ENCODE peak calls at places on chromosomes 2 and 18, in six cellular contexts. D is naive thymus-derived CD4-positive, alpha-beta T cell; Q is colonic mucosa; M is psoas muscle; B is spleen; H is fibroblast of lung. F is an unnamed sample. For H3K4me1, the result is how much of the 10 kb centered on the place peaks cover.

GRCh38 chr2:118031566-118031965 is 17.7 kb upstream of the CCDC93 start:
- DNase-seq in D (no peak), Q (no peak), M (no peak), B (no peak), H (no peak), F (no peak)

GRCh38 chr2:148927010-148927409 is 52.0 kb downstream of the KIF5C start:
- DNase-seq in D (peak), Q (peak), M (no peak), B (peak), H (no peak), F (no peak)

GRCh38 chr2:11698009-11698922 is 28.3 kb upstream of the NTSR2 start:
- DNase-seq in D (no peak), Q (peak), M (peak), B (peak), H (peak), F (peak)

GRCh38 chr2:237859533-237860272 is at the start of gene RAMP1:
- DNase-seq in D (no peak), Q (no peak), M (no peak), B (peak), H (no peak), F (peak)

GRCh38 chr18:39990540-39990939 is 1964.5 kb upstream of the PIK3C3 start:
- DNase-seq in D (no peak), Q (no peak), M (no peak), B (no peak), H (no peak), F (no peak)

GRCh38 chr2:227826019-227826521 is 12.4 kb downstream of the CCL20 start:
- DNase-seq in D (no peak), Q (peak), M (no peak), B (no peak), H (no peak), F (no peak)

GRCh38 chr2:135876066-135876711 is at the start of gene MCM6:
- DNase-seq in D (peak), Q (peak), M (peak), B (peak), H (peak), F (peak)

GRCh38 chr2:19775315-19775714 is 126.5 kb downstream of the TTC32 start:
- DNase-seq in D (no peak), Q (no peak), M (no peak), B (no peak), H (no peak), F (no peak)

GRCh38 chr2:215724171-215724570 is 288.3 kb upstream of the FN1 start:
- DNase-seq in D (no peak), Q (no peak), M (no peak), B (no peak), H (no peak), F (no peak)

GRCh38 chr18:29309352-29309751 is 1132.4 kb upstream of the CDH2 start:
- DNase-seq in D (no peak), Q (no peak), M (no peak), B (no peak), H (no peak), F (no peak)

GRCh38 chr2:176132397-176133086 is 3.0 kb downstream of the HOXD8 start:
- DNase-seq in D (no peak), Q (no peak), M (no peak), B (no peak), H (peak), F (no peak)

GRCh38 chr2:174796319-174796771 is 32.1 kb upstream of the CHRNA1 start:
- DNase-seq in D (no peak), Q (no peak), M (no peak), B (no peak), H (no peak), F (no peak)

GRCh38 chr18:34720220-34720619 is 10.1 kb downstream of the DTNA start:
- DNase-seq in D (no peak), Q (no peak), M (no peak), B (no peak), H (no peak), F (no peak)
- H3K4me1 ChIP-seq in D (under half), Q (under half), M (under half), B (under half), H (under half), F (under half)

GRCh38 chr2:233385489-233386044 is 31.3 kb downstream of the DGKD start:
- DNase-seq in D (peak), Q (no peak), M (no peak), B (peak), H (peak), F (no peak)
- H3K4me1 ChIP-seq in D (half or more), Q (under half), M (under half), B (half or more), H (under half), F (under half)

GRCh38 chr2:98013407-98014042 is 17.8 kb upstream of the TMEM131 start:
- DNase-seq in D (no peak), Q (no peak), M (no peak), B (no peak), H (peak), F (no peak)

GRCh38 chr2:98006378-98006777 is 10.6 kb upstream of the TMEM131 start:
- DNase-seq in D (no peak), Q (no peak), M (no peak), B (no peak), H (no peak), F (no peak)

GRCh38 chr2:98008415-98008814 is 12.7 kb upstream of the TMEM131 start:
- DNase-seq in D (no peak), Q (no peak), M (no peak), B (no peak), H (no peak), F (no peak)

GRCh38 chr2:98012561-98012979 is 16.8 kb upstream of the TMEM131 start:
- DNase-seq in D (no peak), Q (no peak), M (no peak), B (peak), H (no peak), F (no peak)

DNA sequence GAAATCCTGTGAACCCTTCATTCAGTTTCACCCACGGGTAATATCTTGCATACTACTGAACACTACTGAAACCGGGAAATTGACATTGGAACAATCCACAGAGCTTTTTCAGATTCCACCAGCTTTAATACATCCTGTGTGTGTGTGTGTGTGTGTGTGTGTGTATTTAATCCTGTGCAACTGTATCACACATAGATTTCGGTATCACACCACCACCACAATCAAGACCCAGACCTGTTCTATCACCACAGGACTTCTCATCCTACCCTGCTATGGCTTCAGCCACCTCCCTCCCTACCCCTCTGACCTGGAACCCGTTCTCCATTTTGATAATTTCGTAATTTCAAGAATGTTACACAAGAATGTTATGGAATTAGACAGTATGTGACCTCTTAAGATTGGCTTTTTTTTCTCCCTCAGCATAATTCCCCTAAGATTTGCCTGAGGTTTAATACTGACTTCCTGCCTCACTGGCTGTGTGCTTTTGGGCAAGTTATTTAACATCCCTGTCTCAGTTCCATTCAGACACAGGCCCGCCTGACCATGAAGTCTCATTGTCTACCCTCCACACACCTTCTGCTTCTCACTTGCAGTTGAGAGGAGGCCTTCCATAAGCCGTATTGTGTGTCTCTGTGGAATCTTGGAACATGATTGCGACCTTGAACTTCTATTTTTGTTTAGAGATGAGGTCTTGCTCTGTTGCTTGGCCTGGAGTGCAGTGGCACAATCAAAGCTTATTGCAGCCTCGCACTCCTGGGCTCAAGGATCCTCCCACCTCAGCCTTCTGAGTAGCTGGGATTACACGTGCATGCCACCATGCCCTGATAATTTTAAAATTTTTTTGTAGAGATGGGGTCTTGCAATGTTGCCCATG is 14.4 kb upstream of the TMEM131 start:
- DNase-seq in D (no peak), Q (no peak), M (no peak), B (no peak), H (no peak), F (no peak)
- H3K4me1 ChIP-seq in D (under half), Q (under half), M (under half), B (half or more), H (under half), F (under half)

GRCh38 chr18:45760443-45761036 is 36.6 kb downstream of the SLC14A1 start:
- DNase-seq in D (no peak), Q (no peak), M (no peak), B (no peak), H (no peak), F (no peak)

GRCh38 chr18:45761512-45762114 is 37.6 kb downstream of the SLC14A1 start:
- DNase-seq in D (no peak), Q (no peak), M (no peak), B (no peak), H (no peak), F (no peak)

GRCh38 chr18:45765740-45766139 is 41.8 kb downstream of the SLC14A1 start:
- DNase-seq in D (no peak), Q (no peak), M (no peak), B (no peak), H (no peak), F (no peak)

GRCh38 chr18:45764000-45764686 is 40.2 kb downstream of the SLC14A1 start:
- DNase-seq in D (no peak), Q (no peak), M (no peak), B (no peak), H (peak), F (no peak)
- H3K4me1 ChIP-seq in D (under half), Q (under half), M (under half), B (under half), H (under half), F (under half)

DNA sequence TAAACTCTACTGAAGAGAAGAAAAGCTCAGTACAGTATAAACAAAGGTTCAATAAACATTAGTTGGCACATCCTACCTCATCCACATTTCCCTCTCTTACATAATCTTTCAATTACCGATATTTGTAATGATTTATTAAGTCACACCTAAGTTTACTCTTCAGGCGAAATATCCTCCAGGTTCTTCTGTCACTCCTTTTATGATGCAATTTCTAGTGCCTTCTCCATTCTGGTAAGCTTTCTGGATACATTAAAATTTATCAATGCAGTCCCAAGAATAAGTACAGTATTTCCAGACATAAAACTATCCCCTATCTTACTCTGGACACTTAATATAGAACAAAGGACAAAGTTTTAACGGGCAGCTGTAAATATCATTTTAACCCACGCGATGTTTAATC is 5.6 kb downstream of the HNRNPLL start:
- DNase-seq in D (no peak), Q (no peak), M (no peak), B (no peak), H (no peak), F (no peak)
- H3K4me1 ChIP-seq in D (under half), Q (under half), M (half or more), B (half or more), H (under half), F (under half)

GRCh38 chr2:101725038-101725437 is 27.5 kb downstream of the MAP4K4 start:
- DNase-seq in D (no peak), Q (no peak), M (no peak), B (no peak), H (no peak), F (no peak)
- H3K4me1 ChIP-seq in D (half or more), Q (under half), M (under half), B (half or more), H (under half), F (under half)

GRCh38 chr2:232549655-232550350 is 554 bp downstream of the TIGD1 start:
- DNase-seq in D (no peak), Q (no peak), M (no peak), B (no peak), H (no peak), F (no peak)
- H3K4me1 ChIP-seq in D (under half), Q (under half), M (under half), B (half or more), H (under half), F (under half)

DNA sequence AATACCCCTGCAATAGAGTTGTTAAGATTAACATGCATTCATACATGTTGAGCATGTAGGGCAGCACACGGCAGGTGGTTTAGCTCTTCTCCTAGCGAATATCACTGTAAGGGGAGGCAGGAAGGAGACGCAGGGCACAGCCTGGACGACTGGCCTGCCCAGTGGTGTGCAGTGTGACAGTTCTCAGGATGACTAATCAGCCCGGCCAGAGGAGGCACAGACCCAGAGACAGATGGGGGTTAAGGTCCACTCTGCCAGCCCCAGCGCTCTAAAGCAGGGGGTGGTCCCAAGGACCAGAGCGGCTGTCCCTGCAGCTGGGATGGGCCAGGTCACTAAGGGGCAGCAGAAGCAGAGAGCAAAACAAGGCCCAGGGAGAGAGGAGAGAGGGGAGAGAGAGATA is 63.7 kb downstream of the RNF152 start:
- DNase-seq in D (no peak), Q (no peak), M (no peak), B (no peak), H (no peak), F (no peak)
- H3K4me1 ChIP-seq in D (under half), Q (under half), M (under half), B (under half), H (under half), F (under half)

F was measured in upper lobe of right lung.